ENCODE peak calls at places on chromosomes 3 and 15, in seven cellular contexts. L is activated T-helper 1 cell treated with anti-CD3 and anti-CD28 coated beads, Interleukin-2, amount 50 U/mL, for 16 hours; P is activated naive CD4-positive, alpha-beta T cell; M is D721Med; U is MCF 10A; Y is stimulated activated CD8-positive, alpha-beta memory T cell treated with anti-CD3 and anti-CD28 coated beads, Interleukin-4, amount 100 ng/mL, for 48 hours; K is left ventricle myocardium superior. Z is an unnamed sample.

GRCh38 chr3:168162172-168162571 is 66.4 kb upstream of the GOLIM4 start:
- DNase-seq in M (no peak), K (no peak), P (no peak), U (no peak), L (no peak), Y (no peak), Z (no peak)

GRCh38 chr3:57557088-57557537 is 1.0 kb downstream of the PDE12 start:
- DNase-seq in M (no peak), U (peak), K (no peak), L (peak), Y (peak), P (peak), Z (no peak)

GRCh38 chr3:18111702-18112311 is 313.3 kb downstream of the SATB1 start:
- DNase-seq in L (no peak), P (no peak), Y (no peak), K (peak), U (peak), M (no peak), Z (peak)

GRCh38 chr15:91948001-91948608 is 94.6 kb downstream of the SLCO3A1 start:
- DNase-seq in P (no peak), K (peak), Y (no peak), M (no peak), L (no peak), U (peak), Z (no peak)

GRCh38 chr15:40044717-40045571 is 6.0 kb upstream of the SRP14 start:
- DNase-seq in P (peak), U (peak), Y (peak), K (peak), L (peak), M (peak), Z (peak)

GRCh38 chr3:137013955-137014688 is 56.3 kb downstream of the IL20RB start:
- DNase-seq in Y (peak), M (peak), U (peak), P (peak), L (peak), K (peak), Z (peak)

GRCh38 chr15:93089855-93090305 is 869 bp upstream of the RGMA start:
- DNase-seq in P (no peak), L (no peak), M (no peak), Y (no peak), U (no peak), K (peak), Z (no peak)

GRCh38 chr3:117184574-117184973 is 475.0 kb downstream of the TUSC7 start:
- DNase-seq in P (no peak), L (no peak), Y (no peak), M (no peak), K (no peak), U (no peak), Z (no peak)

GRCh38 chr3:143002727-143003126 is 1.4 kb downstream of the U2SURP start:
- DNase-seq in M (no peak), Y (no peak), L (no peak), P (no peak), U (no peak), K (no peak), Z (no peak)

GRCh38 chr3:39193391-39193790 is 996 bp upstream of the XIRP1 start:
- DNase-seq in U (no peak), Y (no peak), M (no peak), P (no peak), K (peak), L (no peak), Z (no peak)

GRCh38 chr3:129016725-129017530 is 15.8 kb downstream of the EFCC1 start:
- DNase-seq in Y (no peak), K (peak), M (no peak), P (no peak), U (no peak), L (no peak), Z (no peak)

GRCh38 chr3:14494279-14494972 is 45.7 kb downstream of the GRIP2 start:
- DNase-seq in U (no peak), M (no peak), Y (no peak), P (no peak), L (no peak), K (no peak), Z (no peak)

GRCh38 chr15:50339717-50340116 is 15.3 kb downstream of the GABPB1 start:
- DNase-seq in L (no peak), U (no peak), P (no peak), K (no peak), M (no peak), Y (no peak), Z (no peak)

GRCh38 chr15:100276519-100276918 is 65.3 kb downstream of the ADAMTS17 start:
- DNase-seq in M (no peak), L (no peak), U (no peak), K (no peak), P (no peak), Y (no peak), Z (no peak)

Z was measured in Ammon's horn.